ENCODE peak calls at places on chromosomes 7 and 10, in eight cellular contexts. Y is HCT116, B is neural progenitor cell, M is trophoblast cell, O is GM23338, V is DND-41, J is SK-N-SH, N is PC-9. W is an unnamed sample.

GRCh38 chr10:69633673-69634635 is 3.9 kb downstream of the FAM241B start:
- DNase-seq in Y (no peak), B (no peak), M (no peak), O (no peak), V (no peak), J (no peak), N (no peak), W (no peak)

GRCh38 chr7:105885386-105886111 is 9.2 kb upstream of the ATXN7L1 start:
- DNase-seq in Y (no peak), B (no peak), M (no peak), O (no peak), V (peak; percentile 24), J (peak; percentile 58), N (no peak), W (no peak)

GRCh38 chr10:99661370-99661749 is 2.1 kb downstream of the ENTPD7 start:
- DNase-seq in Y (no peak), B (no peak), M (no peak), O (no peak), V (no peak), J (no peak), N (peak; percentile 85), W (no peak)

GRCh38 chr10:48792687-48793096 is 108.0 kb downstream of the WDFY4 start:
- DNase-seq in Y (no peak), B (no peak), M (no peak), O (no peak), V (no peak), J (no peak), N (no peak), W (no peak)

GRCh38 chr7:281637-282036 is 8.3 kb upstream of the FOXL3 start:
- DNase-seq in Y (no peak), B (no peak), M (no peak), O (no peak), V (no peak), J (no peak), N (no peak), W (no peak)

GRCh38 chr7:50648570-50649169 is 83.5 kb upstream of the DDC start:
- DNase-seq in Y (no peak), B (no peak), M (no peak), O (no peak), V (no peak), J (no peak), N (no peak), W (no peak)

GRCh38 chr7:55365103-55365679 is at the start of gene LANCL2:
- DNase-seq in Y (no peak), B (peak; percentile 85), M (peak; percentile 53), O (peak; percentile 72), V (no peak), J (peak; percentile 83), N (peak; percentile 57), W (no peak)

GRCh38 chr10:90862908-90863514 is 5.2 kb upstream of the HTR7 start:
- DNase-seq in Y (no peak), B (peak; percentile 17), M (no peak), O (peak; percentile 47), V (no peak), J (peak; percentile 43), N (no peak), W (peak; percentile 13)

GRCh38 chr10:21330628-21331020 is 194.9 kb downstream of the SKIDA1 start:
- DNase-seq in Y (no peak), B (no peak), M (no peak), O (no peak), V (no peak), J (no peak), N (no peak), W (no peak)

GRCh38 chr7:29563590-29564454 is at the start of gene PRR15:
- DNase-seq in Y (peak; percentile 76), B (peak; percentile 81), M (peak; percentile 94), O (peak; percentile 93), V (no peak), J (peak; percentile 80), N (peak; percentile 96), W (no peak)

GRCh38 chr10:102627446-102628293 is 16.6 kb upstream of the TRIM8 start:
- DNase-seq in Y (no peak), B (peak; percentile 91), M (no peak), O (peak; percentile 89), V (no peak), J (peak; percentile 71), N (no peak), W (no peak)

GRCh38 chr10:70656489-70656888 is 15.8 kb upstream of the ADAMTS14 start:
- DNase-seq in Y (no peak), B (no peak), M (peak; percentile 62), O (no peak), V (peak; percentile 80), J (no peak), N (peak; percentile 78), W (no peak)

GRCh38 chr10:43073721-43074120 is 3.1 kb upstream of the RET start:
- DNase-seq in Y (no peak), B (no peak), M (no peak), O (no peak), V (no peak), J (no peak), N (no peak), W (no peak)

GRCh38 chr10:3835770-3836169 is 50.8 kb upstream of the KLF6 start:
- DNase-seq in Y (no peak), B (no peak), M (no peak), O (no peak), V (no peak), J (peak; percentile 37), N (no peak), W (no peak)

GRCh38 chr10:4658777-4659176 is 167.2 kb upstream of the AKR1E2 start:
- DNase-seq in Y (no peak), B (no peak), M (no peak), O (no peak), V (no peak), J (no peak), N (no peak), W (no peak)

GRCh38 chr7:116316838-116317612 is 106.7 kb downstream of the TES start:
- DNase-seq in Y (peak; percentile 99), B (peak; percentile 54), M (peak; percentile 61), O (no peak), V (no peak), J (no peak), N (peak; percentile 97), W (no peak)

GRCh38 chr7:5681423-5681822 is 100.0 kb downstream of the RNF216 start:
- DNase-seq in Y (no peak), B (no peak), M (no peak), O (no peak), V (no peak), J (no peak), N (no peak), W (no peak)

GRCh38 chr10:56082169-56082568 is 278.9 kb downstream of the ZWINT start:
- DNase-seq in Y (no peak), B (no peak), M (no peak), O (no peak), V (no peak), J (no peak), N (no peak), W (no peak)

GRCh38 chr7:99210265-99210970 is 2.5 kb upstream of the KPNA7 start:
- DNase-seq in Y (no peak), B (no peak), M (peak; percentile 39), O (no peak), V (no peak), J (no peak), N (peak; percentile 99), W (no peak)

GRCh38 chr7:14714161-14714728 is 188.3 kb downstream of the DGKB start:
- DNase-seq in Y (no peak), B (no peak), M (no peak), O (no peak), V (no peak), J (no peak), N (no peak), W (no peak)

GRCh38 chr7:5634107-5634950 is 147.1 kb downstream of the RNF216 start:
- DNase-seq in Y (no peak), B (peak; percentile 78), M (no peak), O (peak; percentile 83), V (peak; percentile 55), J (peak; percentile 93), N (no peak), W (no peak)

DNA sequence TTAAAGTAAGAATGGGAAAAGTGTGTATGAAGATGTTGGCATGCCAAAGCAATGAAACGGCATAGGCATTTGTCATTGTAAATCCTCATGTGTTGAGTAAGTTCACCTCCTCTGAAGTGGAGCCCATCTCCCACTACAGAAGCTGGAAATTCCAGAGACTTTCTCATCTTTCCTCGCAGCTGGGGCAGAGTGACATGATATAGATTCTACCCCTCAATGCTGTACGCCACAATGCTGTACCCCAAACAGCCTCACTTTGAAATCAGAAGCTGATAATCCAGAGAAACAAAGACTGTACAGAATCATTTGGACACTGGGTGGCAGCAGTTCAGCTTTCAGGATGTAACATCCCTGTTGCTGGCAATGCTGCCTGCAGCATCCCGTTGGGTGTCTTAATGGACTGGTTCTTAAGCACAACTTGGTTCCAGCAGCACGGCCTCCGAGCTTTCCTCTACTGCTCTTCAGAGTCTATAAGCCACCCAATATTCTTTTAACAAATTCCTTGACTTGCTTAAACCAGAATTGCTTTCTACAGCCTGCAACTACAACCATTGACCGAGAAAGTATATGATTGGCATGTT is 18.8 kb downstream of the ZC3HAV1L start:
- DNase-seq in Y (peak; percentile 54), B (peak; percentile 79), M (peak; percentile 29), O (peak; percentile 79), V (peak; percentile 75), J (peak; percentile 88), N (peak; percentile 51), W (peak; percentile 73)
- H2AFZ ChIP-seq in Y (no peak overlapping the region), B (peak overlapping the region; percentile 27), M (no peak overlapping the region), O (no peak overlapping the region), V (peak overlapping the region; percentile 59), J (peak overlapping the region; percentile 56), N (no peak overlapping the region), W (no peak overlapping the region)

GRCh38 chr10:104321226-104321625 is 17.0 kb downstream of the ITPRIP start:
- DNase-seq in Y (no peak), B (no peak), M (no peak), O (no peak), V (no peak), J (no peak), N (no peak), W (no peak)
- H3K4me3 ChIP-seq in Y (no peak overlapping the region), B (no peak overlapping the region), M (no peak overlapping the region), O (no peak overlapping the region), V (no peak overlapping the region), J (no peak overlapping the region), N (no peak overlapping the region), W (no peak overlapping the region)

GRCh38 chr10:6036861-6037321 is 25.3 kb downstream of the IL2RA start:
- DNase-seq in Y (no peak), B (no peak), M (no peak), O (no peak), V (no peak), J (no peak), N (no peak), W (peak; percentile 70)
- H3K4me2 ChIP-seq in Y (no peak overlapping the region), B (no peak overlapping the region), M (no peak overlapping the region), O (no peak overlapping the region), V (no peak overlapping the region), J (no peak overlapping the region), N (no peak overlapping the region), W (peak overlapping the region; percentile 71)

DNA sequence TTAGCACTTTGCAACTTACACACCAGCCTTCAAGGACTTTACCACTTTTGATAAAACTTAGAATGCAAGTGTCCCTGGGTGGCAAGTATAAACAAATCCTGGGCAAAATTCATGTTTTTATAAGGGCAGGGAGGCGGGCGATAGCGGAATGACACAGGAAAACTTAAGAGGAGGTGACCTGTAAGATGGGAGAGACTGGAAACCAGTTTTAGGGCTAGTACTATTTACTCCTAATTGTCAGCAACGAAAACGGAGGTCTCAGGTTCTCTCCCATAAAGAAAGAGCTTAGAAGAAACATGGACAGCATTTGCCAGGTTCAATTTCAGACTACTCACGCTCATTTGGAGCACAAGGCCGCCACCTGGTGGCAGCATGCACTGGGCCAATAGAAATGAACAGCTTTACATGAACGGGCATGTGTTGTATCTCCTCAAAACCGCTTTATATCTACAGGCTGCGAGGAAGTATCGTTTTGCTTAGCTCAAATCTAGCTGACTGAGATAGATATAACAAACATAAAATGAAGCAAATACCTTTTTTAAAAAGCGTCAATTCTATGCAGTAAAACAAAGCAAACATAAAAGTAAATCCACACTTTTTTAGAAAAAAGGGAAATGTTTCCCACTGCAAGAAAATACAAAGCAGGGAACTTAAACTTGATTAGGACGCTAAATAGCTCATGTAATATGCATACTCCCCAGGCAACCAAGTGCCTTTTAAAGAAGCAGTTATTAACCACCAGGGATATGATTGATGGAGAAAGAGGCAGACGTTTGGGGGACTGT is 37.6 kb upstream of the SVOPL start:
- DNase-seq in Y (peak; percentile 78), B (peak; percentile 86), M (peak; percentile 77), O (peak; percentile 91), V (peak; percentile 86), J (peak; percentile 83), N (peak; percentile 73), W (peak; percentile 75)
- H2AFZ ChIP-seq in Y (peak overlapping the region; percentile 91), B (no peak overlapping the region), M (peak overlapping the region; percentile 24), O (peak overlapping the region; percentile 3), V (no peak overlapping the region), J (no peak overlapping the region), N (no peak overlapping the region), W (peak overlapping the region; percentile 17)